ENCODE peak calls at places on chromosomes 5 and 9, in eight cellular contexts. E, O, T, X, V, S, C and U are unnamed samples.

GRCh38 chr5:8839361-8840055 is 706.4 kb downstream of the SEMA5A start:
- DNase-seq in O (no peak), S (no peak), V (peak), E (no peak), X (no peak), C (no peak), T (no peak), U (no peak)

GRCh38 chr5:45402804-45403455 is 293.2 kb downstream of the HCN1 start:
- DNase-seq in O (no peak), X (no peak), V (no peak), S (no peak), C (no peak), T (no peak), E (no peak), U (no peak)

GRCh38 chr5:14160116-14160515 is 17.0 kb downstream of the TRIO start:
- DNase-seq in V (no peak), E (no peak), S (no peak), X (no peak), T (no peak), O (no peak), C (no peak), U (no peak)

GRCh38 chr9:87554976-87555375 is 57.3 kb downstream of the DAPK1 start:
- DNase-seq in T (no peak), V (no peak), S (no peak), X (no peak), C (no peak), O (no peak), E (no peak), U (no peak)

GRCh38 chr9:98484218-98484617 is 224.5 kb downstream of the GABBR2 start:
- DNase-seq in C (no peak), S (no peak), V (peak), X (no peak), T (no peak), O (no peak), E (peak), U (no peak)

GRCh38 chr9:23826120-23826629 is at the start of gene ELAVL2:
- DNase-seq in E (peak), O (peak), X (peak), C (peak), S (no peak), T (peak), V (peak), U (peak)

GRCh38 chr5:104061707-104062106 is 499.1 kb upstream of the NUDT12 start:
- DNase-seq in V (no peak), E (no peak), X (no peak), C (no peak), S (no peak), T (no peak), O (no peak), U (no peak)

GRCh38 chr9:91315191-91315590 is 46.5 kb downstream of the AUH start:
- DNase-seq in V (no peak), O (peak), X (no peak), C (no peak), T (no peak), S (no peak), E (no peak), U (no peak)

GRCh38 chr9:112233769-112234168 is 58.7 kb upstream of the SUSD1 start:
- DNase-seq in C (peak), T (no peak), X (peak), E (peak), V (peak), S (no peak), O (no peak), U (no peak)

GRCh38 chr9:136694865-136695247 is 7.6 kb upstream of the AGPAT2 start:
- DNase-seq in C (no peak), V (no peak), S (no peak), E (no peak), T (no peak), O (no peak), X (no peak), U (no peak)

GRCh38 chr5:109454726-109455505 is 45.1 kb upstream of the PJA2 start:
- DNase-seq in V (peak), C (no peak), X (no peak), E (peak), S (no peak), O (no peak), T (no peak), U (no peak)

GRCh38 chr5:160269017-160269416 is 39.7 kb downstream of the FABP6 start:
- DNase-seq in O (no peak), V (peak), T (no peak), C (peak), X (peak), S (no peak), E (peak), U (no peak)

GRCh38 chr5:179868541-179868940 is 9.9 kb upstream of the MRNIP start:
- DNase-seq in S (no peak), X (no peak), O (peak), T (no peak), E (no peak), C (no peak), V (no peak), U (no peak)
- H3K4me3 ChIP-seq in S (no peak), X (no peak), O (no peak), T (no peak), E (no peak), C (no peak), V (no peak), U (no peak)

GRCh38 chr5:157442989-157443619 is 16.9 kb upstream of the NIPAL4 start:
- DNase-seq in S (no peak), C (no peak), O (no peak), X (no peak), T (no peak), E (no peak), V (peak), U (no peak)
- H3K4me3 ChIP-seq in S (no peak), C (no peak), O (no peak), X (no peak), T (no peak), E (no peak), V (no peak), U (no peak)

DNA sequence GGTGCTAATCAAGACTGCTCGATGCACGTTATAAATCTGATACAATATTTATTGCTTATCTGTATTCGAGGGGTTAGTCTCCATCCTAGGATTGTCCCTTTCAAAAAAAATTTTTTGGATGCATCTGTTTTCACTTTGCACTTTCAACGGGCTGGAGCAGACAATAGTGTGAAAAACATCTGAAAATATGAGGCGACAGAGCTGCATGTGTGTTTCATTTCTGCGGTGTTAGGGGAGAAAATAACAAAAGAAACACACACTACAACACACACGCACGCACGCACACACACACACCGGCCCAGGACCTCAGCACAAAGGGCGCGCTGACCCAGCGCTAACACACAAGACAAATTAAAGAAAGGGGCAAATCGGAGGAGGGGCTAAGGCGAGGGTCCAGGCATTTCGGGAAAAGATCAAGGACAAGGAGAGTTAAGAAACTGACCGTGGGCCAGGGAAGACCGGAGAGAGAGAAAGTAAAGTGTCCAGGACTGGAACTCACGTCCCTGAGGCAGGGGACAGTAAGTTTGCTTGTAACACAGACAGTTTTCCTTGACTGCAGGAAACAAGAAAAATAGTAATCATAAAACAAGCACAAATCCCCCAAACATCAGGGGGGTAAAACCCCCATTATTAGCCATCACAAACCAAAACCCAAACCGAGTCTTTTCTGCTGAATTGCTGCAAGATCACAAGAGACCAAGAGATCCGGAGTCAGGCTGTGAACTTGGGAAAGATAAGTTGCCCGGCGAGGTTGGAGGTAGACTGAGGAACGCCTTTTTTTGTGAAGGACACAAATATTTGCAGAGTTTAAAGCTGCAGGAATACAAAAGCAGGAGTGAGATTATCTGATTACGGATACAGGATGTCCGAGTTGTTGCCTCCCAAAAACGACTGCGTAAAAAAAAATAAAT is 302.1 kb downstream of the PARP8 start:
- DNase-seq in T (no peak), C (no peak), V (no peak), O (no peak), X (no peak), E (no peak), S (no peak), U (no peak)
- H3K4me3 ChIP-seq in T (no peak), C (peak), V (no peak), O (peak), X (peak), E (no peak), S (no peak), U (no peak)

GRCh38 chr5:176533390-176533789 is 3.8 kb downstream of the RNF44 start:
- DNase-seq in C (no peak), V (no peak), T (no peak), X (no peak), S (peak), E (no peak), O (peak), U (no peak)

GRCh38 chr5:176532795-176533194 is 4.4 kb downstream of the RNF44 start:
- DNase-seq in O (peak), E (no peak), V (no peak), C (no peak), X (no peak), S (no peak), T (no peak), U (no peak)

GRCh38 chr5:176535101-176535654 is 2.0 kb downstream of the RNF44 start:
- DNase-seq in O (no peak), V (no peak), E (peak), S (peak), X (no peak), C (no peak), T (peak), U (no peak)

GRCh38 chr5:176534640-176535039 is 2.6 kb downstream of the RNF44 start:
- DNase-seq in C (no peak), O (no peak), S (peak), X (no peak), V (no peak), T (no peak), E (no peak), U (no peak)

DNA sequence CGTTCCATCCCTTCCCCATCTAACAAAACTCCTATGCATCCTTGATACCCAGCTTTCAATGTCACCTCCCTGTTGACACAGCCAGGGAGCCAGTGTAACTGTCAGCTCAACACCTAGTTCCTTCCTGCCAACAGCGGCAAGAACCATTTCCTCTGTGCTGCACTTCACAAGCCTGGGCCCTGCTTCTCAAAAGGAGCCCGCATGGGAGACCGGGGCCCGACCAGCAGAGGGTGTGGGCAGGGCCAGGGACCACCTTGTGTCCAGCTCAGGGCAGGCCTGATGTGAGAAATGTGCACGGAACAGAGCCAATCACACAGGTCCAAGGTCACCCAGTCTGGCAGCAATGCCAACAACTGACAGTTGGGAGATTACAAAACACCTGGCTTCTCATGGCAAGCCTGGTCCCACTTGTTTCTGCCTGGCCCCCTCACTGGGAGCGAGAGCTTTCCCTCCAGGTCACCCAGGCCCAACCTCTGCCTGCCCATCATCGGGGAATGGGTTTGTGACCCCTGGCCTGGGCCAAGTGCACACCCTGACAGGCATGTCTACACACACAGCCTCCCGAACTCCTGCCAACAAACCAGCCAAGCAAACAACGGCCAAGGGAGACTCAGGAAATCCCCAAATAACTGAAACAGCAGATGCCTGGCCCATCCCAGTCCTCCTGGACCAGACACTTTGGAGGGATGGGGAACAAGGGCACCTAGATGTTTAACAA is 3.1 kb downstream of the RNF44 start:
- DNase-seq in T (peak), X (no peak), C (no peak), O (peak), S (peak), V (no peak), E (peak), U (no peak)
- H3K4me3 ChIP-seq in T (peak), X (peak), C (no peak), O (no peak), S (peak), V (peak), E (no peak), U (peak)

GRCh38 chr5:26847041-26847736 is 191.2 kb downstream of the CDH9 start:
- DNase-seq in X (no peak), V (no peak), O (no peak), C (peak), S (no peak), E (no peak), T (no peak), U (no peak)
- H3K4me3 ChIP-seq in X (no peak), V (no peak), O (no peak), C (no peak), S (no peak), E (no peak), T (no peak), U (no peak)

GRCh38 chr9:131288217-131288616 is 1.3 kb upstream of the PLPP7 start:
- DNase-seq in X (peak), T (no peak), C (no peak), V (no peak), S (no peak), O (no peak), E (no peak), U (no peak)

GRCh38 chr9:131290039-131290766 is 680 bp downstream of the PLPP7 start:
- DNase-seq in X (peak), C (no peak), O (peak), S (no peak), E (no peak), T (no peak), V (no peak), U (no peak)

GRCh38 chr9:131290767-131291370 is 1.3 kb downstream of the PLPP7 start:
- DNase-seq in T (no peak), E (no peak), O (no peak), S (no peak), X (no peak), C (no peak), V (no peak), U (no peak)

GRCh38 chr9:131287366-131287765 is 2.2 kb upstream of the PLPP7 start:
- DNase-seq in C (no peak), S (no peak), X (no peak), E (no peak), T (no peak), V (no peak), O (no peak), U (no peak)

DNA sequence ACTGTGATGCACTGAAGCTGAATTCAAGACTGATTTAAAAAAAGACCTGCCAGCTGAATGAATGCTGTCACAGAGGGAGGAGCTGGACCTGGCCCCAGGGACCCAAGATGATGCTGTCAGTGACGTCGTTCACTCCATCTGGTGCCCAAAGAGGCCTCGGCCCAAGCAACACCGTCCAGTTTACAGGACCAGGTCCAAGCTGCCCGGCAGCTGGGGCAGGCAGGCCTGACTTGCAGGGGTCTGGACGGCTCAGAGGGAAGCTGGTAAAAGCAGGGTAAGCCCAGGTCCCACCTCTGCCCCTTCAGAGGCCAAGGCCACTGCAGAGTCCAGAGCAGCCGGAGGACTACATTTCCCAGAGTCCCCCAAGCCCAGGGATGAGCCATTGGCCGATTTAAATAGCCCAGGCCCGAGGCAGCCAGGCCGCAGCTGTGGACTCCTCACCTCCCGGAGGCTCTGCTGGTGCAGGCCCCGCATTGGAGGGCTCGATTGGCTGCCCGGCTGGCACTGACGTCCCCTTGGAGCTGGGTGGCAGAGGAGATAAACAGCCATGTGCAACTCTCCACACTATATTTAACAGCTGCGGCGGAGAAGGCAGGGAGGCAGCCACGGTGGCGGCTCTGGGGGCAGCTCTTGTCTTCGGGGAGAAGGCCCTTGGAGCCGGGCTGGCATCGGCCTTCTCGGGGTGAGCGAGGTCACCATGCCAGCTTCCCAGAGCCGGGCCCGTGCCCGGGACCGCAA is at the start of gene PLPP7:
- DNase-seq in T (no peak), X (peak), S (no peak), V (peak), E (peak), C (no peak), O (peak), U (no peak)
- H3K4me3 ChIP-seq in T (no peak), X (peak), S (no peak), V (peak), E (peak), C (no peak), O (no peak), U (no peak)